ENCODE peak calls at places on chromosomes 2 and 18, in five cellular contexts. One of them, this sample, is unnamed.
A peak's percentile ranks its signal among the peaks of the same experiment; 100 is the strongest.

GRCh38 chr2:61792355-61792754 is 61.5 kb downstream of the FAM161A start:
- DNase-seq in body of pancreas: no peak
- DNase-seq in H54: no peak
- DNase-seq in NB4: no peak
- DNase-seq in tibial nerve: no peak
- DNase-seq in this sample: no peak

GRCh38 chr2:230871361-230872150 is 6.8 kb downstream of the ITM2C start:
- DNase-seq in tibial nerve: no peak
- DNase-seq in body of pancreas: no peak
- DNase-seq in NB4: no peak
- DNase-seq in H54: no peak
- DNase-seq in this sample: no peak

GRCh38 chr2:19232312-19232711 is 126.1 kb downstream of the OSR1 start:
- DNase-seq in tibial nerve: no peak
- DNase-seq in H54: no peak
- DNase-seq in body of pancreas: no peak
- DNase-seq in NB4: no peak
- DNase-seq in this sample: no peak

GRCh38 chr2:99198103-99198841 is 17.3 kb downstream of the MRPL30 start:
- DNase-seq in NB4: no peak
- DNase-seq in H54: no peak
- DNase-seq in body of pancreas: no peak
- DNase-seq in tibial nerve: no peak
- DNase-seq in this sample: no peak

GRCh38 chr2:52074139-52074719 is 1042.3 kb upstream of the NRXN1 start:
- DNase-seq in H54: no peak
- DNase-seq in body of pancreas: no peak
- DNase-seq in tibial nerve: no peak
- DNase-seq in NB4: no peak
- DNase-seq in this sample: no peak

GRCh38 chr2:235850771-235851551 is 317.2 kb downstream of the GBX2 start:
- DNase-seq in H54: no peak
- DNase-seq in tibial nerve: no peak
- DNase-seq in body of pancreas: no peak
- DNase-seq in NB4: no peak
- DNase-seq in this sample: peak; percentile 66

GRCh38 chr18:25310045-25310444 is 41.9 kb downstream of the ZNF521 start:
- DNase-seq in tibial nerve: no peak
- DNase-seq in NB4: peak; percentile 8
- DNase-seq in body of pancreas: no peak
- DNase-seq in H54: no peak
- DNase-seq in this sample: no peak

GRCh38 chr2:67974564-67975430 is 88.0 kb downstream of the C1D start:
- DNase-seq in NB4: peak; percentile 44
- DNase-seq in body of pancreas: peak; percentile 60
- DNase-seq in tibial nerve: no peak
- DNase-seq in H54: no peak
- DNase-seq in this sample: no peak

GRCh38 chr2:60839126-60839813 is 42.1 kb upstream of the REL start:
- DNase-seq in H54: no peak
- DNase-seq in body of pancreas: no peak
- DNase-seq in NB4: no peak
- DNase-seq in tibial nerve: no peak
- DNase-seq in this sample: no peak

GRCh38 chr18:48011926-48012469 is 81.5 kb upstream of the SMAD2 start:
- DNase-seq in H54: no peak
- DNase-seq in NB4: no peak
- DNase-seq in body of pancreas: no peak
- DNase-seq in tibial nerve: no peak
- DNase-seq in this sample: no peak

GRCh38 chr2:209933499-209934458 is 68.7 kb upstream of the RPE start:
- DNase-seq in NB4: no peak
- DNase-seq in tibial nerve: no peak
- DNase-seq in body of pancreas: peak; percentile 64
- DNase-seq in H54: peak; percentile 6
- DNase-seq in this sample: no peak

GRCh38 chr2:16813593-16813992 is 148.0 kb upstream of the CYRIA start:
- DNase-seq in NB4: no peak
- DNase-seq in tibial nerve: no peak
- DNase-seq in H54: no peak
- DNase-seq in body of pancreas: no peak
- DNase-seq in this sample: no peak

GRCh38 chr2:127589876-127590275 is 54.4 kb downstream of the MYO7B start:
- DNase-seq in H54: no peak
- DNase-seq in NB4: no peak
- DNase-seq in tibial nerve: no peak
- DNase-seq in body of pancreas: no peak
- DNase-seq in this sample: no peak

GRCh38 chr2:168216351-168217005 is 30.9 kb downstream of the STK39 start:
- DNase-seq in tibial nerve: no peak
- DNase-seq in H54: no peak
- DNase-seq in body of pancreas: no peak
- DNase-seq in NB4: no peak
- DNase-seq in this sample: no peak

GRCh38 chr2:72211359-72211758 is 63.7 kb upstream of the CYP26B1 start:
- DNase-seq in body of pancreas: no peak
- DNase-seq in NB4: no peak
- DNase-seq in H54: no peak
- DNase-seq in tibial nerve: no peak
- DNase-seq in this sample: no peak

GRCh38 chr18:7946724-7947377 is 379.7 kb downstream of the PTPRM start:
- DNase-seq in NB4: no peak
- DNase-seq in H54: no peak
- DNase-seq in body of pancreas: peak; percentile 53
- DNase-seq in tibial nerve: no peak
- DNase-seq in this sample: no peak

GRCh38 chr18:40348196-40348595 is 1606.8 kb upstream of the PIK3C3 start:
- DNase-seq in body of pancreas: no peak
- DNase-seq in tibial nerve: no peak
- DNase-seq in H54: no peak
- DNase-seq in NB4: no peak
- DNase-seq in this sample: no peak

GRCh38 chr2:70715161-70715985 is 52.6 kb downstream of the ADD2 start:
- DNase-seq in body of pancreas: no peak
- DNase-seq in tibial nerve: no peak
- DNase-seq in H54: no peak
- DNase-seq in NB4: no peak
- DNase-seq in this sample: peak; percentile 66

GRCh38 chr2:150697596-150697995 is 210.1 kb upstream of the RND3 start:
- DNase-seq in H54: no peak
- DNase-seq in NB4: no peak
- DNase-seq in tibial nerve: no peak
- DNase-seq in body of pancreas: no peak
- DNase-seq in this sample: no peak

GRCh38 chr2:119440873-119441272 is 9.2 kb downstream of the TMEM37 start:
- DNase-seq in H54: no peak
- DNase-seq in body of pancreas: no peak
- DNase-seq in NB4: no peak
- DNase-seq in tibial nerve: no peak
- DNase-seq in this sample: no peak

GRCh38 chr2:53549497-53549896 is 218.1 kb upstream of the CHAC2 start:
- DNase-seq in body of pancreas: no peak
- DNase-seq in tibial nerve: no peak
- DNase-seq in H54: no peak
- DNase-seq in NB4: no peak
- DNase-seq in this sample: no peak

GRCh38 chr2:173354601-173355131 is at the start of gene CDCA7:
- DNase-seq in tibial nerve: no peak
- DNase-seq in H54: peak; percentile 77
- DNase-seq in NB4: peak; percentile 91
- DNase-seq in body of pancreas: peak; percentile 67
- DNase-seq in this sample: peak; percentile 18

DNA sequence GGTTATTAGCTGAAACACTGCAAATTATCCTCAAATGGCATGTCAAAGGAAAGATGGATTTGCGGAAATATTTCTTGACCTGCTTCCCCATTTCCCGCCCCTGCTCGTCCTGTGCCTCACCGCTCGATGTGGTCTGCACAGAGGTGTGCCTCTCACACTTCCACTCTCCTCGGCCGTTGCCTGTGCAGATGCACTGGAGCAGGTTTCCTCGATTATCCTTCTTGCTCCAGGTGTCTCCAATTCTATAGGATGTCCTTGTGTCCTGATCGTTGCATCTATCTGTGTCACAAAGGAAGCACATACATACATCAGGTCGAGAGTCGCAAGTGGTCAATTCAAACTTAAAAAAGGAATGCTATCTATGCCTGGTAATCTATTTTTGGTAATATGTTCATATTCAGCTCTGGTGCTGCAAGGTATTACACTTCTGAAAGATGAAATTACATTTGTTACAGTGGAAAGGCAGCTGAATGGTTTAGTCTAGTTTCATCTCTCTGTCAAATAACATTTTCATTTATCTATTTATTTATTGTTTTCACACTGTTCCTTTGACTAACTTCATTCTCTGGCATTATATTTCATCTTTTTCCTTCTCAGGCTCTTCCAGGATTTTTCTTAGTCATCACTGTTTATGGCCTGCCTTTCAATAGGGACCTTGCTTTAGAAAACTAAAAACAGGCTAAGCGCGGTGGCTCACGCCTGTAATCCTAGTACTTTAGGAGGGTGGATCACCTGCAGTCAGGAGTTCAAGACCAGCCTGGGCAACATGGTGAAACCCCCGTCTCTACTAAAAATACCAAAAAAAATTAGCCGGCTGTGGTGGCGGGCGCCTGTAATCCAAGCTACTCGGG is 7.6 kb downstream of the FN1 start:
- DNase-seq in body of pancreas: no peak
- DNase-seq in H54: no peak
- DNase-seq in tibial nerve: no peak
- DNase-seq in NB4: no peak
- DNase-seq in this sample: no peak
- TF ChIP-seq POLR2A in body of pancreas: no peak
- TF ChIP-seq POLR2A in H54: no peak
- TF ChIP-seq POLR2A in tibial nerve: no peak
- TF ChIP-seq POLR2A in NB4: no peak
- TF ChIP-seq POLR2A in this sample: no peak

GRCh38 chr2:73282924-73283544 is 1.2 kb downstream of the FBXO41 start:
- DNase-seq in tibial nerve: no peak
- DNase-seq in NB4: peak; percentile 13
- DNase-seq in H54: no peak
- DNase-seq in body of pancreas: no peak
- DNase-seq in this sample: no peak

GRCh38 chr2:73285162-73285739 is 973 bp upstream of the FBXO41 start:
- DNase-seq in H54: no peak
- DNase-seq in NB4: peak; percentile 97
- DNase-seq in body of pancreas: no peak
- DNase-seq in tibial nerve: no peak
- DNase-seq in this sample: no peak

GRCh38 chr2:73283545-73284295 is 558 bp downstream of the FBXO41 start:
- DNase-seq in NB4: peak; percentile 60
- DNase-seq in tibial nerve: no peak
- DNase-seq in body of pancreas: no peak
- DNase-seq in H54: no peak
- DNase-seq in this sample: no peak

GRCh38 chr2:73286134-73286533 is 1.9 kb upstream of the FBXO41 start:
- DNase-seq in NB4: no peak
- DNase-seq in H54: no peak
- DNase-seq in tibial nerve: no peak
- DNase-seq in body of pancreas: no peak
- DNase-seq in this sample: no peak

GRCh38 chr2:73284296-73285161 is at the start of gene FBXO41:
- DNase-seq in NB4: peak; percentile 97
- DNase-seq in body of pancreas: peak; percentile 42
- DNase-seq in tibial nerve: no peak
- DNase-seq in H54: no peak
- DNase-seq in this sample: no peak
- TF ChIP-seq POLR2A in NB4: peak; percentile 63
- TF ChIP-seq POLR2A in body of pancreas: peak; percentile 20
- TF ChIP-seq POLR2A in tibial nerve: no peak
- TF ChIP-seq POLR2A in H54: no peak
- TF ChIP-seq POLR2A in this sample: no peak

GRCh38 chr18:32238635-32239268 is 48.9 kb downstream of the MEP1B start:
- DNase-seq in body of pancreas: no peak
- DNase-seq in H54: no peak
- DNase-seq in NB4: no peak
- DNase-seq in tibial nerve: no peak
- DNase-seq in this sample: no peak
- TF ChIP-seq POLR2A in body of pancreas: no peak
- TF ChIP-seq POLR2A in H54: no peak
- TF ChIP-seq POLR2A in NB4: no peak
- TF ChIP-seq POLR2A in tibial nerve: no peak
- TF ChIP-seq POLR2A in this sample: no peak

GRCh38 chr2:65081232-65081685 is 25.0 kb downstream of the CEP68 start:
- DNase-seq in tibial nerve: no peak
- DNase-seq in H54: no peak
- DNase-seq in NB4: peak; percentile 71
- DNase-seq in body of pancreas: no peak
- DNase-seq in this sample: no peak
- TF ChIP-seq POLR2A in tibial nerve: no peak
- TF ChIP-seq POLR2A in H54: no peak
- TF ChIP-seq POLR2A in NB4: no peak
- TF ChIP-seq POLR2A in body of pancreas: peak; percentile 11
- TF ChIP-seq POLR2A in this sample: no peak

GRCh38 chr2:86442642-86443005 is 1.5 kb downstream of the KDM3A start:
- DNase-seq in NB4: peak; percentile 90
- DNase-seq in tibial nerve: peak; percentile 76
- DNase-seq in H54: peak; percentile 62
- DNase-seq in body of pancreas: peak; percentile 82
- DNase-seq in this sample: peak; percentile 93
- TF ChIP-seq POLR2A in NB4: no peak
- TF ChIP-seq POLR2A in tibial nerve: peak; percentile 48
- TF ChIP-seq POLR2A in H54: no peak
- TF ChIP-seq POLR2A in body of pancreas: no peak
- TF ChIP-seq POLR2A in this sample: no peak

This sample was measured in lower leg skin.